ENCODE peak calls at places on chromosomes 16 and 17, in ten cellular contexts. U, Z, N, T, S, C, Q, W, G and M are unnamed samples.

GRCh38 chr16:77596243-77596642 is 126.1 kb upstream of the NUDT7 start:
- DNase-seq in U (no peak), Z (no peak), N (no peak), T (no peak), S (no peak), C (peak; percentile 66), Q (no peak), W (no peak), G (no peak), M (no peak)

GRCh38 chr17:14228903-14229302 is 7.8 kb downstream of the CDRT15 start:
- DNase-seq in U (no peak), Z (no peak), N (no peak), T (no peak), S (no peak), C (no peak), Q (no peak), W (no peak), G (no peak), M (no peak)

GRCh38 chr17:19311421-19312215 is 50.9 kb downstream of the B9D1 start:
- DNase-seq in U (no peak), Z (no peak), N (no peak), T (no peak), S (no peak), C (no peak), Q (no peak), W (peak; percentile 6), G (no peak), M (no peak)

GRCh38 chr16:28212532-28212873 is 738 bp upstream of the XPO6 start:
- DNase-seq in U (no peak), Z (no peak), N (no peak), T (no peak), S (peak; percentile 72), C (peak; percentile 44), Q (no peak), W (peak; percentile 19), G (no peak), M (peak; percentile 53)

GRCh38 chr17:29590261-29590978 is 972 bp upstream of the GIT1 start:
- DNase-seq in U (no peak), Z (no peak), N (peak; percentile 52), T (no peak), S (no peak), C (peak; percentile 78), Q (no peak), W (peak; percentile 48), G (no peak), M (no peak)

GRCh38 chr16:57999366-57999970 is 1.0 kb downstream of the ZNF319 start:
- DNase-seq in U (peak; percentile 50), Z (peak; percentile 36), N (no peak), T (no peak), S (peak; percentile 56), C (peak; percentile 51), Q (no peak), W (no peak), G (peak; percentile 75), M (no peak)

GRCh38 chr17:73639926-73640325 is 4.3 kb downstream of the SDK2 start:
- DNase-seq in U (no peak), Z (no peak), N (peak; percentile 92), T (no peak), S (no peak), C (no peak), Q (no peak), W (no peak), G (no peak), M (peak; percentile 23)

GRCh38 chr16:83602797-83603735 is 204.7 kb upstream of the HSBP1 start:
- DNase-seq in U (no peak), Z (no peak), N (no peak), T (no peak), S (no peak), C (no peak), Q (peak; percentile 32), W (no peak), G (no peak), M (peak; percentile 25)

GRCh38 chr17:78294776-78295175 is 63.3 kb downstream of the TMEM235 start:
- DNase-seq in U (no peak), Z (no peak), N (no peak), T (no peak), S (no peak), C (peak; percentile 56), Q (no peak), W (no peak), G (no peak), M (no peak)

GRCh38 chr17:74153456-74153810 is 50.0 kb upstream of the RPL38 start:
- DNase-seq in U (no peak), Z (no peak), N (no peak), T (no peak), S (no peak), C (no peak), Q (no peak), W (no peak), G (no peak), M (no peak)

GRCh38 chr17:72683506-72684404 is 408.7 kb downstream of the SLC39A11 start:
- DNase-seq in U (no peak), Z (no peak), N (no peak), T (no peak), S (peak; percentile 68), C (peak; percentile 99), Q (no peak), W (peak; percentile 61), G (no peak), M (no peak)

GRCh38 chr17:13395346-13395745 is 206.4 kb downstream of the HS3ST3A1 start:
- DNase-seq in U (no peak), Z (no peak), N (no peak), T (no peak), S (no peak), C (peak; percentile 71), Q (no peak), W (no peak), G (no peak), M (no peak)

GRCh38 chr17:57085448-57086068 is 512 bp downstream of the AKAP1 start:
- DNase-seq in U (peak; percentile 62), Z (peak; percentile 82), N (peak; percentile 36), T (no peak), S (peak; percentile 64), C (peak; percentile 18), Q (no peak), W (peak; percentile 83), G (peak; percentile 86), M (peak; percentile 71)

GRCh38 chr17:57138956-57139576 is 54.0 kb downstream of the AKAP1 start:
- DNase-seq in U (no peak), Z (no peak), N (no peak), T (no peak), S (peak; percentile 40), C (peak; percentile 39), Q (no peak), W (peak; percentile 45), G (no peak), M (no peak)

GRCh38 chr17:46033392-46033791 is 34.3 kb downstream of the STH start:
- DNase-seq in U (no peak), Z (no peak), N (no peak), T (no peak), S (no peak), C (no peak), Q (no peak), W (no peak), G (no peak), M (no peak)

GRCh38 chr17:9935408-9935807 is 30.3 kb upstream of the RCVRN start:
- DNase-seq in U (no peak), Z (no peak), N (no peak), T (no peak), S (no peak), C (peak; percentile 29), Q (no peak), W (no peak), G (no peak), M (no peak)

GRCh38 chr16:1861730-1862129 is 10.2 kb downstream of the MEIOB start:
- DNase-seq in U (no peak), Z (no peak), N (no peak), T (no peak), S (no peak), C (no peak), Q (no peak), W (no peak), G (no peak), M (no peak)

GRCh38 chr16:89131783-89132182 is 38.1 kb downstream of the ACSF3 start:
- DNase-seq in U (no peak), Z (no peak), N (no peak), T (no peak), S (no peak), C (no peak), Q (no peak), W (no peak), G (no peak), M (no peak)

GRCh38 chr17:60557805-60558204 is 31.8 kb upstream of the APPBP2 start:
- DNase-seq in U (no peak), Z (no peak), N (no peak), T (no peak), S (peak; percentile 28), C (no peak), Q (no peak), W (no peak), G (no peak), M (no peak)

GRCh38 chr16:28291651-28292626 is at the start of gene SBK1:
- DNase-seq in U (peak; percentile 80), Z (peak; percentile 95), N (peak; percentile 66), T (peak; percentile 31), S (peak; percentile 83), C (peak; percentile 22), Q (peak; percentile 89), W (peak; percentile 91), G (peak; percentile 94), M (peak; percentile 80)

GRCh38 chr17:44677136-44677535 is 12.4 kb downstream of the CCDC43 start:
- DNase-seq in U (no peak), Z (no peak), N (no peak), T (no peak), S (no peak), C (peak; percentile 12), Q (no peak), W (no peak), G (no peak), M (no peak)

GRCh38 chr17:67608691-67609090 is 109.0 kb upstream of the NOL11 start:
- DNase-seq in U (no peak), Z (no peak), N (no peak), T (no peak), S (no peak), C (peak; percentile 35), Q (no peak), W (no peak), G (no peak), M (no peak)

GRCh38 chr17:67156269-67157199 is 88.5 kb downstream of the HELZ start:
- DNase-seq in U (no peak), Z (no peak), N (no peak), T (no peak), S (peak; percentile 30), C (peak; percentile 37), Q (no peak), W (no peak), G (no peak), M (no peak)